ENCODE peak calls at places on chromosomes 13 and 19, in seven cellular contexts. X is HCT116, Z is endothelial cell of umbilical vein, G is H1, W is SK-N-SH, C is K562, T is GM12878. M is an unnamed sample. For H3K79me2 and H3K4me1, the result is how much of the 10 kb centered on the place peaks cover.

GRCh38 chr13:73248711-73249580 is 190.1 kb downstream of the KLF5 start:
- DNase-seq in X (peak), G (peak), T (no peak), C (no peak), Z (no peak), W (peak), M (peak)

GRCh38 chr19:45172611-45173208 is 5.3 kb downstream of the TRAPPC6A start:
- DNase-seq in G (no peak), C (no peak), Z (no peak), T (no peak), X (no peak), W (no peak), M (no peak)

GRCh38 chr13:72390909-72391308 is 336.5 kb downstream of the MZT1 start:
- DNase-seq in C (no peak), Z (no peak), W (no peak), G (no peak), X (peak), T (no peak), M (no peak)

GRCh38 chr13:74136089-74136658 is 2.0 kb upstream of the KLF12 start:
- DNase-seq in W (peak), Z (peak), X (no peak), G (no peak), C (no peak), T (no peak), M (peak)

GRCh38 chr19:2865334-2866221 is 1.6 kb upstream of the ZNF556 start:
- DNase-seq in T (no peak), C (peak), X (no peak), W (no peak), G (no peak), Z (no peak), M (no peak)

GRCh38 chr13:24348797-24349515 is 39.6 kb downstream of the C1QTNF9 start:
- DNase-seq in T (no peak), C (no peak), W (no peak), G (no peak), Z (no peak), X (peak), M (no peak)

GRCh38 chr13:113400621-113401451 is 36.9 kb upstream of the GRTP1 start:
- DNase-seq in X (no peak), T (no peak), Z (no peak), C (no peak), W (no peak), G (no peak), M (no peak)

GRCh38 chr13:95155504-95155903 is 145.7 kb downstream of the ABCC4 start:
- DNase-seq in X (no peak), G (no peak), C (no peak), W (no peak), Z (no peak), T (no peak), M (no peak)

GRCh38 chr19:51535535-51535934 is 4.1 kb upstream of the SIGLEC6 start:
- DNase-seq in Z (no peak), T (no peak), G (no peak), W (no peak), X (no peak), C (no peak), M (no peak)

GRCh38 chr13:32905864-32906180 is 110.4 kb upstream of the KL start:
- DNase-seq in W (no peak), X (no peak), T (no peak), C (no peak), G (no peak), Z (no peak), M (no peak)

GRCh38 chr13:27022571-27023311 is 148.9 kb downstream of the USP12 start:
- DNase-seq in G (no peak), X (no peak), T (no peak), W (no peak), Z (no peak), C (peak), M (no peak)

GRCh38 chr19:3634496-3635045 is 8.0 kb upstream of the CACTIN start:
- DNase-seq in T (no peak), G (no peak), C (no peak), W (no peak), X (no peak), Z (no peak), M (no peak)

GRCh38 chr13:38265135-38265497 is 84.5 kb upstream of the UFM1 start:
- DNase-seq in W (no peak), T (no peak), G (no peak), C (no peak), X (no peak), Z (no peak), M (no peak)

GRCh38 chr13:48749699-48750473 is 96.2 kb downstream of the CYSLTR2 start:
- DNase-seq in X (peak), W (peak), T (peak), Z (peak), C (peak), G (peak), M (peak)

GRCh38 chr13:39266426-39266825 is 228.2 kb downstream of the NHLRC3 start:
- DNase-seq in C (no peak), T (no peak), X (no peak), Z (no peak), W (no peak), G (no peak), M (no peak)

GRCh38 chr13:72820156-72820897 is 38.4 kb downstream of the PIBF1 start:
- DNase-seq in G (no peak), T (no peak), X (no peak), C (no peak), W (no peak), Z (no peak), M (peak)

GRCh38 chr13:112741835-112742570 is 52.2 kb downstream of the ATP11A start:
- DNase-seq in X (no peak), G (no peak), W (no peak), Z (no peak), C (no peak), T (no peak), M (no peak)

GRCh38 chr13:113086031-113086750 is 19.4 kb upstream of the F7 start:
- DNase-seq in T (no peak), X (no peak), G (no peak), W (no peak), Z (no peak), C (peak), M (peak)

GRCh38 chr19:49662011-49662410 is 3.6 kb downstream of the IRF3 start:
- DNase-seq in Z (no peak), C (no peak), W (no peak), T (no peak), G (no peak), X (no peak), M (no peak)
- TF ChIP-seq POLR2AphosphoS5 in Z (no peak), C (no peak), W (no peak), T (no peak), G (peak), X (no peak), M (no peak)

DNA sequence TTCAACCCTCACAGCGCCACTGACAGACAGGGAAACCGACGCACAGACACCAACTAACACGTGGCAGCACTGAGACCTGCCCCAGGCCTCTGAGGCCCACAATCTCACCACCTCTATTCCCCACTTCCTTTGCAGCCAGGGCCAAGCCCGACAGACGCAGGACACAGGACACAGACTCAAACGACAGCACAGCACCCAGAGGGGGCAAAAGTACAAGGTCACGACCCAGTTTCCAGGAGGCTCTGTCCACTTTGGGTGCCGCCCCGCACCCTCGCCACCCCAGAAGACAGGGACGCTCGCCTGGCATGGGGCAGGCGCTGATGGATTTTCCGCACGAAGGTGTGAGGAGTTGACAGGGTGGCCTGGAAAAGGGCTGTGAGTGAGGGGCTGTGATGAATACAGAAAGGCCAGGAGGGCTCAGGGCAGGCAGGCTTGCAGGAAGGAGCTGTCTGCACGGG is 48.8 kb downstream of the MLLT1 start:
- DNase-seq in X (no peak), Z (no peak), G (no peak), C (no peak), T (no peak), W (no peak), M (no peak)
- H3K79me2 ChIP-seq in X (under half), Z (half or more), G (under half), C (half or more), T (under half), W (half or more), M (half or more)

DNA sequence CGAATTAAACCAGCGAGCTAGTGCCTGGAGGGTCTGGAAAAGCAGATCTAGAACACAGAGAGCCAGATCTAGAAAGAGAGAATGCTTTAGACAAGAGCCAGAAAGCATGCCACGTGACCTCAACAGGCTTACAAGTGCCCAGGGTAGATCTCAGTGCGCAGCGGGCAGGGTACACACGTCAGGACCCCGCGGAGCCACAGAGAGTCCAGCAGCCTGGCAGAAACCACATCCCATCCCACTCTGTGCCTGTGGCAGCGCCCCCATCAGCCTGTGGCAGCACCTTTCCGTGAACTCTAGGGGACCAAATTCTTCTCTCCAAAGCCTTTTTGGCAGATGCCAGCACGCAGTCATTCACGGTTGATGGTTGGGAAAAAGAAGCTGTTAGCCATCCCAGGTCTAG is 5.9 kb downstream of the ARHGEF1 start:
- DNase-seq in Z (no peak), W (no peak), G (no peak), T (no peak), C (no peak), X (no peak), M (no peak)
- H3K4me1 ChIP-seq in Z (under half), W (under half), G (under half), T (under half), C (under half), X (under half), M (under half)

DNA sequence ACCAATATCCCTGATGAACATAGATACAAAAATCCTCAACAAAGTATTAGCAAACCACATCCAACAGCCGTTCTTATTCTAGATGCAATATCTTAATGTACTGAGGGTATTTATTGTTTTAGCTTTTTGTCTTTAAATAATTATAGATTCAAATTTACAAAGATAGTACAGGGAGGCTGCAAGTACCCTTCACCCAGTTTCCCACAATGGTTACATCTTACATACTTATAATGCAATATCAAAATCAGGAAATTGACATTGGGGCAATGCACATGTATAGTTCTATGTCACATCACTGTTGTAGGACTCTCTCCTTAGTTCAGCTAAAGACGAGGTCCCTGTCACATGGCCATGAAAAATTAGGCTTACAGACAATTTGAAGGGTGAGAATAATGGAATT is 75.8 kb downstream of the RUBCNL start:
- DNase-seq in Z (no peak), G (no peak), X (no peak), W (no peak), C (no peak), T (no peak), M (no peak)
- TF ChIP-seq POLR2AphosphoS5 in Z (no peak), G (no peak), X (no peak), W (no peak), C (no peak), T (no peak), M (no peak)

DNA sequence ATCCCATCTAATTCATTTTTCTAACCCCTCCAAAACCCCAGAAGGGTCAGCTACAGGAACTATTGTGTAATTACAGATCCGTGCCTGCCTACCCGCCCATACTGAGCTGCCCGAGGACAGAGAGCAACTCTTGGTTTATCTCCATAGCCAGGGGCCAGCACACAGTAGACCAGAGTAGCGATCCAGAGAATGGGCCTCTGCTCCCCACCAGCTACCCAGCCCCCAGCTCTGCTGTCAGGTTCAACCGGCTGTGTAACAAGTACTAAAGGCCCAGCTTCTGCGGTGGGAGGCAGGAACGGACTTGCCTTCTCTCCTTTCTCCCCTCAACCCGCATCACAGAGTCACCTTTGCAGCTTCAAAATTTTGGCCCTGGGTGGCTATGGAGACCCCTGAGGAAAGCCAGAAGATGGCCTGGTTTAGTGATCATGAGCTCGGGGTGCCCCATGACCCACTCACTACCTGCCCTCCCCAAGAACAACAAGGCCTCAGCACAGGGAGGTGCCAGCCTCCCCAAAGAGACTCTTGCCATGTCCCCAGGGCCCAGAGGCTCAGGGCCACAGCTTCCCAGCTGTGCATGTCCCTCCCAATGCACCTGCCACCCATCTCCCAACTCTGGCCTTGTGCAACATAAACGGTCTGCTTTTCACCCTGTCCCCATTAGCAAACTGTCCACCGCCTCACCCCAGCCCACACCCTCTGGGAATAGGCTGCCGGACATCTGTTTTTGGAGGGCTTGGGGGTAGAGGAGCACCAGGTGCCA is 5.7 kb downstream of the CALM3 start:
- DNase-seq in C (no peak), G (no peak), W (peak), Z (no peak), T (no peak), X (no peak), M (no peak)
- H3K79me2 ChIP-seq in C (under half), G (under half), W (half or more), Z (under half), T (under half), X (half or more), M (under half)

GRCh38 chr13:99498304-99499161 is 2.7 kb upstream of the TM9SF2 start:
- DNase-seq in C (peak), X (peak), T (peak), G (peak), Z (peak), W (peak), M (peak)
- H3K4me1 ChIP-seq in C (under half), X (under half), T (under half), G (under half), Z (under half), W (under half), M (under half)

GRCh38 chr13:68051910-68052309 is 821.8 kb upstream of the PCDH9 start:
- DNase-seq in G (no peak), C (no peak), X (no peak), W (no peak), Z (no peak), T (no peak), M (no peak)

GRCh38 chr13:68056816-68057710 is 826.9 kb upstream of the PCDH9 start:
- DNase-seq in W (no peak), X (no peak), Z (peak), G (no peak), T (no peak), C (no peak), M (peak)
- TF ChIP-seq POLR2AphosphoS5 in W (no peak), X (no peak), Z (peak), G (no peak), T (no peak), C (no peak), M (no peak)

GRCh38 chr19:46882034-46882433 is 21.2 kb downstream of the ARHGAP35 start:
- DNase-seq in T (no peak), X (no peak), W (no peak), Z (no peak), G (no peak), C (no peak), M (no peak)

GRCh38 chr19:46880440-46880839 is 19.6 kb downstream of the ARHGAP35 start:
- DNase-seq in X (no peak), W (no peak), Z (no peak), C (no peak), G (no peak), T (no peak), M (no peak)

GRCh38 chr19:46875657-46876056 is 14.9 kb downstream of the ARHGAP35 start:
- DNase-seq in T (no peak), X (no peak), G (no peak), C (no peak), W (no peak), Z (no peak), M (no peak)

GRCh38 chr19:46881092-46881491 is 20.3 kb downstream of the ARHGAP35 start:
- DNase-seq in C (no peak), X (no peak), W (no peak), G (no peak), T (no peak), Z (no peak), M (no peak)

GRCh38 chr19:46878613-46879375 is 18.0 kb downstream of the ARHGAP35 start:
- DNase-seq in W (no peak), C (no peak), Z (peak), T (no peak), X (no peak), G (no peak), M (no peak)
- H3K79me2 ChIP-seq in W (half or more), C (under half), Z (under half), T (under half), X (half or more), G (under half), M (half or more)

DNA sequence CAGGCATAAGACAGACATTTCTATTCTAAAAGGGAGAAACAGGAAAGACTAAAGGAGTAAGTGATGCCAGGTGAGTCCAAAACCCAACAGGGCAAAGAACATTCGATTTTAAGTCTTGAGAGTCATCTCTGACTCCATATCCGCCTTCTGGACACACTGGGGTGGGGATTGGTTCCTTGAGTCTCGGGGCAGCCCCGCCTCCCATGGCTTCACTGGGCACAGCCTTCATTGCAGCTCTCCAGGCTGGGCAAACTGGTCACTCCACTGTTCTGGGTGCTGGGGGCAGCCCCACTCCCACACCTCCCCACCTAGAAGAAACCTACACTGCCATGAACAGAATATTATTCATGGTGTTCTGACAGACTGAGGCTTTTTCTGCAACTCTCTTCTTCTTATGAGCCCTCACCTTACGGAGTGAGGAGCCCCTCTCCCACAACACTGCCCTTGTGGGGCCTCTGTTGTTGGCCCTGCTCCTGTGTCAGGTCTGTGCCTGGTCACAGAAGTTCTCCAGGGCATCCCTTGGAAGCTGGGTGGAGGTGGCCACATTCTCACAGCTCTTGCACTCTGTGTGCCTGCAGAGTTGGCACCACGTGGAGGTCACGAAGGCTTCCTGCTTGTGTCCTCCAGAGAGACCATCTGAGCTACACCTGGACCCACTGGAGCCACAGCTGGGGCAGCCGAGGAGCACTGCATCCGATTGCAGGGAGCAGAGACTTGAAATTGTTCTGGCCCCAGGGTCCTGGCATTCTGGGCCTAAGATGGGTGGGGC is 95.4 kb downstream of the COL4A2 start:
- DNase-seq in T (no peak), G (no peak), X (no peak), W (no peak), C (no peak), Z (no peak), M (no peak)
- H3K4me1 ChIP-seq in T (under half), G (under half), X (under half), W (half or more), C (under half), Z (under half), M (under half)